ENCODE peak calls at places on chromosome 6, in four cellular contexts. W is LNCaP clone FGC, E is HFF-Myc, L is BJ. V is an unnamed sample.

GRCh38 chr6:82569022-82569421 is 205.4 kb downstream of the TPBG start:
- DNase-seq in W (no peak), E (no peak), L (no peak), V (no peak)

GRCh38 chr6:210778-211177 is 81.5 kb upstream of the DUSP22 start:
- DNase-seq in W (no peak), E (no peak), L (no peak), V (no peak)

GRCh38 chr6:167956983-167957492 is 40.4 kb upstream of the KIF25 start:
- DNase-seq in E (no peak), L (no peak), W (no peak), V (no peak)

GRCh38 chr6:157550114-157550989 is 169.4 kb downstream of the ZDHHC14 start:
- DNase-seq in E (no peak), W (no peak), L (no peak), V (no peak)

GRCh38 chr6:33925210-33925609 is 121.4 kb upstream of the MLN start:
- DNase-seq in L (no peak), W (no peak), E (no peak), V (no peak)

GRCh38 chr6:148524509-148524908 is 181.9 kb downstream of the SASH1 start:
- DNase-seq in E (no peak), W (no peak), L (no peak), V (no peak)

GRCh38 chr6:26613717-26614683 is 17.2 kb downstream of the ABT1 start:
- DNase-seq in W (no peak), E (no peak), L (no peak), V (no peak)

GRCh38 chr6:156430361-156430760 is 346.8 kb upstream of the ARID1B start:
- DNase-seq in L (no peak), W (no peak), E (no peak), V (no peak)

GRCh38 chr6:16355699-16356481 is 117.5 kb downstream of the GMPR start:
- DNase-seq in W (no peak), L (no peak), E (no peak), V (no peak)

GRCh38 chr6:34556493-34556892 is 364 bp upstream of the SPDEF start:
- DNase-seq in E (no peak), L (no peak), W (no peak), V (no peak)

GRCh38 chr6:75611702-75612375 is 10.2 kb downstream of the SENP6 start:
- DNase-seq in E (no peak), L (no peak), W (no peak), V (no peak)

GRCh38 chr6:53005667-53006250 is 10.7 kb upstream of the GSTA4 start:
- DNase-seq in E (no peak), W (no peak), L (no peak), V (no peak)

GRCh38 chr6:11042750-11043551 is 1.2 kb downstream of the ELOVL2 start:
- DNase-seq in E (no peak), W (no peak), L (no peak), V (no peak)

GRCh38 chr6:50381106-50381415 is 331.3 kb upstream of the DEFB112 start:
- DNase-seq in L (no peak), W (no peak), E (no peak), V (no peak)

GRCh38 chr6:79818471-79818870 is 128.9 kb downstream of the ELOVL4 start:
- DNase-seq in E (no peak), W (peak), L (no peak), V (no peak)

GRCh38 chr6:56101141-56101553 is 146.2 kb downstream of the COL21A1 start:
- DNase-seq in L (peak), W (no peak), E (peak), V (no peak)
- H3K4me3 ChIP-seq in L (no peak), W (no peak), E (no peak), V (no peak)

GRCh38 chr6:134310206-134310605 is 7.7 kb downstream of the SGK1 start:
- DNase-seq in E (no peak), L (no peak), W (no peak), V (no peak)
- H3K4me3 ChIP-seq in E (no peak), L (no peak), W (no peak), V (no peak)

GRCh38 chr6:137342607-137343186 is 123.5 kb upstream of the IFNGR1 start:
- DNase-seq in L (no peak), E (no peak), W (no peak), V (peak)
- H3K4me3 ChIP-seq in L (no peak), E (no peak), W (no peak), V (no peak)

DNA sequence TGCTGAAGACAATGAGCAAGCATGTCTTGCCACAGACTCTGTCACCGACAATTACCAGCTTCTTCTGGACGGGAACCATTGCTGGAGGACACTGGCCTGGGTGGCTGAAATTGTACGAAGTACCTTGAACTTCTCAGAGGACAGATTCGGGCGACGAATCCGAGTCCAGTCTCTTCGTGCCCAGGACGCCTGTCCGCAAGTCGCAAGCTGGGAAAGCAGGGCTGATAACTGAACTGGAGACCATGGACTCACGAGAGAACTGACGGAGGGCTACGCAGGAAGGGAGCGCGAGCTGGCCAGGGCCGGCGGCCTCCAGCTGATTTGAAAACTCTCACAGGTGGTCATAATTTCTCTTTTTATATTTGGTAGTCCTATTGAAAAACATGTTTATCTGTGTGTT is 1229.5 kb upstream of the MAP3K7 start:
- DNase-seq in L (no peak), W (no peak), E (no peak), V (peak)
- H3K4me3 ChIP-seq in L (no peak), W (no peak), E (no peak), V (no peak)

GRCh38 chr6:45420083-45420908 is 42.6 kb upstream of the SUPT3H start:
- DNase-seq in W (no peak), E (no peak), L (no peak), V (no peak)

GRCh38 chr6:45421700-45422540 is 44.2 kb upstream of the SUPT3H start:
- DNase-seq in W (no peak), L (no peak), E (no peak), V (peak)

GRCh38 chr6:45417461-45417860 is 39.7 kb upstream of the SUPT3H start:
- DNase-seq in L (no peak), W (no peak), E (no peak), V (no peak)

GRCh38 chr6:45420909-45421699 is 43.4 kb upstream of the SUPT3H start:
- DNase-seq in W (no peak), E (no peak), L (no peak), V (no peak)

GRCh38 chr6:45419574-45420082 is 41.9 kb upstream of the SUPT3H start:
- DNase-seq in E (no peak), W (peak), L (no peak), V (peak)
- H3K4me3 ChIP-seq in E (peak), W (no peak), L (peak), V (no peak)

V was measured in Caco-2.